ENCODE peak calls at places on chromosomes 12 and 14, in five cellular contexts. M is spleen, W is ovary, S is heart left ventricle, A is A549. D is an unnamed sample.

GRCh38 chr14:38199076-38199475 is 8.6 kb upstream of the SSTR1 start:
- DNase-seq in M (no peak), W (no peak), A (no peak), S (no peak), D (no peak)

GRCh38 chr12:49825360-49825970 is 2.7 kb downstream of the NCKAP5L start:
- DNase-seq in W (no peak), M (peak; percentile 81), S (peak; percentile 76), A (no peak), D (peak; percentile 10)

GRCh38 chr14:24250354-24250753 is 7.9 kb upstream of the TINF2 start:
- DNase-seq in A (no peak), W (peak; percentile 14), S (no peak), M (no peak), D (no peak)

GRCh38 chr12:9729082-9729481 is 3.8 kb downstream of the CLECL1 start:
- DNase-seq in W (no peak), M (no peak), A (no peak), S (no peak), D (no peak)

GRCh38 chr14:44960146-44960545 is 1.6 kb downstream of the KLHL28 start:
- DNase-seq in W (no peak), A (no peak), S (no peak), M (no peak), D (no peak)

GRCh38 chr12:105922670-105923102 is 216.1 kb downstream of the NUAK1 start:
- DNase-seq in A (peak; percentile 39), M (no peak), W (no peak), S (no peak), D (no peak)

GRCh38 chr12:67705394-67706370 is 57.1 kb downstream of the DYRK2 start:
- DNase-seq in A (no peak), S (no peak), M (no peak), W (no peak), D (no peak)

GRCh38 chr12:15164997-15165659 is 56.1 kb downstream of the RERG start:
- DNase-seq in M (no peak), S (no peak), A (no peak), W (peak; percentile 51), D (no peak)

GRCh38 chr12:2397356-2398045 is 344.7 kb downstream of the CACNA1C start:
- DNase-seq in S (no peak), W (no peak), A (no peak), M (no peak), D (no peak)

GRCh38 chr12:50387487-50387886 is 8.9 kb downstream of the FAM186A start:
- DNase-seq in W (no peak), A (no peak), M (no peak), S (no peak), D (no peak)

GRCh38 chr12:47753021-47754001 is 5.4 kb downstream of the RAPGEF3 start:
- DNase-seq in S (peak; percentile 91), A (no peak), M (peak; percentile 88), W (no peak), D (peak; percentile 79)

GRCh38 chr12:107894589-107894988 is 120.1 kb downstream of the ASCL4 start:
- DNase-seq in S (no peak), W (no peak), A (no peak), M (no peak), D (no peak)

GRCh38 chr14:60514378-60515243 is 5.7 kb downstream of the SIX6 start:
- DNase-seq in A (peak; percentile 17), W (no peak), S (peak; percentile 51), M (no peak), D (peak; percentile 8)

GRCh38 chr12:122503147-122503751 is 2.5 kb upstream of the ZCCHC8 start:
- DNase-seq in W (no peak), A (no peak), S (no peak), M (no peak), D (no peak)
- TF ChIP-seq POLR2A in W (no peak), A (no peak), S (no peak), M (no peak), D (no peak)

GRCh38 chr14:73230051-73230450 is 7.3 kb upstream of the PAPLN start:
- DNase-seq in M (no peak), W (no peak), A (no peak), S (no peak), D (no peak)
- H3K27ac ChIP-seq in M (no peak overlapping the region), W (no peak overlapping the region), A (no peak overlapping the region), S (no peak overlapping the region), D (no peak overlapping the region)

DNA sequence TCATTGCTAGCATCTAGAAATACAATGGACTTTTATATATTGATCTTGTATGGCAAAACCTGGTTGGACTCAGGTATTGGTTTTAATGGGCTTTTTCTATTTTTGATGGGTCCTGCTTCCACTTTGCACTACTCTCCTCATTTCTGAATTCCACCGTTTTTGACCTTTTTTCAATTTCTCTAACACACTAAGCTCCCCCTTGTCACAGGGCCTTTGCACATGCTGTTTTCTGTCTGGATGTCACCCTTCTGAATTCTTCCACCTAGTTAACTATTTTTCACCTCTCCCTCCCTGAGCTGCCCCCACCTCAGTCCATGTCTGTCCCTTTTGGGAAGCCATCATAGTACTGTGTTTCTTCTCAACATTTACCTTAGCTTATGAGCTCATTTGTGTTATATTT is 112.7 kb upstream of the FRMD6 start:
- DNase-seq in A (no peak), W (no peak), S (no peak), M (no peak), D (no peak)
- H3K4me1 ChIP-seq in A (peaks cover 30% of the 10 kb centered on the region), W (no peaks in the 10 kb centered on the region), S (no peaks in the 10 kb centered on the region), M (peaks cover 7% of the 10 kb centered on the region), D (peaks cover 17% of the 10 kb centered on the region)

GRCh38 chr14:96038920-96039632 is at the start of gene C14orf132:
- DNase-seq in M (peak; percentile 79), S (peak; percentile 78), A (peak; percentile 52), W (peak; percentile 67), D (peak; percentile 61)
- TF ChIP-seq POLR2A in M (no peak), S (no peak), A (peak; percentile 57), W (no peak), D (no peak)

GRCh38 chr14:55028476-55028875 is 1.4 kb downstream of the SOCS4 start:
- DNase-seq in W (no peak), M (no peak), S (no peak), A (no peak), D (no peak)
- H3K27ac ChIP-seq in W (no peak overlapping the region), M (no peak overlapping the region), S (no peak overlapping the region), A (no peak overlapping the region), D (no peak overlapping the region)

DNA sequence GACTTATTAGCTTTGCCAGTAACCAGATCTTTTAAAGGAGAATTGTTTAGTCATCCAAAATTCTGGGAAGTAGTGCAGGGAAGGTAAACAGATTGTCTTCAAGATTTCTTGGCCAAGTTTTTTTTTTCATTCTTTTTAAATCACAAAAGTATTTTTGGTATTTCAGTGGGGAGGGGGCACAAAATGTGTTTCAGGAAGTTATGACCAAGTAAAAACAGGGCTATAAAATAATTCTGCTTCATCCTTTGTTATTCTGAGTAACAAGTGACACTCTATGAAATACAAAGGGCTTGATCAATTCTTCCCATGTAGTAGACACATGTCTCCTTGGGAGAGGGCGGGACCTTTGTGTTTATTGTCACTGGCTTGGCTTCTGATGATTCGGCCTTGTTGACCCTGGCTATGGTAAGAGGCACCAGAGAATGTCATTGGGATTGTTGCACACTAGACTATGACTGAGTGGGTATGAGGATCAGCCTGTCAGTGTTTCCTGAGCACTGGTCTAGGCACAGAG is 55.4 kb downstream of the SUSD6 start:
- DNase-seq in W (no peak), A (peak; percentile 18), M (no peak), S (no peak), D (peak; percentile 40)
- H3K4me1 ChIP-seq in W (peaks cover 31% of the 10 kb centered on the region), A (peaks cover 48% of the 10 kb centered on the region), M (peaks cover 100% of the 10 kb centered on the region), S (peaks cover 63% of the 10 kb centered on the region), D (peaks cover 95% of the 10 kb centered on the region)

GRCh38 chr14:90891326-90891725 is 75.1 kb upstream of the TTC7B start:
- DNase-seq in M (no peak), S (no peak), W (no peak), A (no peak), D (no peak)

GRCh38 chr14:90883197-90883596 is 67.0 kb upstream of the TTC7B start:
- DNase-seq in W (no peak), M (no peak), S (no peak), A (no peak), D (no peak)

GRCh38 chr14:90883782-90884181 is 67.6 kb upstream of the TTC7B start:
- DNase-seq in S (no peak), A (no peak), M (no peak), W (no peak), D (no peak)

GRCh38 chr14:90886297-90886830 is 70.1 kb upstream of the TTC7B start:
- DNase-seq in S (no peak), W (no peak), M (no peak), A (no peak), D (no peak)
- TF ChIP-seq POLR2A in S (no peak), W (no peak), M (no peak), A (no peak), D (no peak)

DNA sequence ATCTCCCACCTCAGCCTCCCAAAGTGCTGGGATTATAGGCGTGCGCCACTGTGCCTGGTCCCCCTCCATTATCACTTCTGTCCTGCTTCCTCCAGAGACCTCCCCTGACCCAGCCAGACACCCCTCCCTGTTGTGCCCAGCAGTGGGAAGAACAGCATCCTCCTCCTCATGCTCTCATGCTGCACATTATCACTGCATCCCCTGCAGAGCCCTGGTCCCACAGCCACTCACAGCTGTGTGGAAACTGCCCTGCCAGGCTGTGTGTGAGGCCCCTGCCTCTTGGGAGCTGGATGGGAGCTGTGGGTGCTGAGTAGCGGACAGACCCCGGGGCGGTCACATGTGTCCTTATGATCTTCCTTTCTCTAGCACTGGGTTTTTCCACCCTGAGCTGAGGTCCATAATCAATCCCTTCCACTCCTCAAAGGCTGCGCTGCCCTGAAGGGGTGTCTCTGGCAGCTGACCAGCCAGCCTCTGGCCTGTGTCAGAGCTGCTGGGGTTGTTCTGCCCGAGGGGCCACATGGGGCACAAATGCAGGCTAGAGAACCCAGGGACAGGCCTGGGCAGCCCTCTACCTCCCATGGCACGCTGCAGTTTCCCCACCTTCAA is 9.2 kb downstream of the HIP1R start:
- DNase-seq in A (no peak), M (no peak), W (no peak), S (no peak), D (no peak)
- H3K27ac ChIP-seq in A (no peak overlapping the region), M (no peak overlapping the region), W (no peak overlapping the region), S (no peak overlapping the region), D (peak overlapping the region; percentile 89)

GRCh38 chr14:97705976-97706375 is 908.8 kb downstream of the VRK1 start:
- DNase-seq in A (no peak), S (no peak), W (no peak), M (no peak), D (no peak)
- H3K4me1 ChIP-seq in A (no peaks in the 10 kb centered on the region), S (no peaks in the 10 kb centered on the region), W (no peaks in the 10 kb centered on the region), M (peaks cover 76% of the 10 kb centered on the region), D (no peaks in the 10 kb centered on the region)

D was measured in thyroid gland.